ENCODE peak calls at places on chromosomes 16 and 17, in eight cellular contexts. I, V, D, O, Q, K, T and H are unnamed samples.
A peak's percentile ranks its signal among the peaks of the same experiment; 100 is the strongest.

GRCh38 chr17:16930571-16931317 is 41.2 kb downstream of the TNFRSF13B start:
- DNase-seq in I (no peak), V (no peak), D (no peak), O (no peak), Q (no peak), K (no peak), T (no peak), H (no peak)

GRCh38 chr16:28001642-28002041 is 61.9 kb downstream of the GSG1L start:
- DNase-seq in I (no peak), V (no peak), D (no peak), O (no peak), Q (no peak), K (no peak), T (no peak), H (no peak)

GRCh38 chr17:17739388-17740066 is 58.3 kb downstream of the RAI1 start:
- DNase-seq in I (no peak), V (no peak), D (peak; percentile 55), O (no peak), Q (no peak), K (peak; percentile 51), T (no peak), H (peak; percentile 13)

GRCh38 chr16:57955572-57955971 is 15.4 kb downstream of the CNGB1 start:
- DNase-seq in I (no peak), V (no peak), D (no peak), O (no peak), Q (no peak), K (no peak), T (no peak), H (no peak)

GRCh38 chr17:78010759-78011158 is 52.3 kb downstream of the TNRC6C start:
- DNase-seq in I (peak; percentile 8), V (no peak), D (peak; percentile 15), O (no peak), Q (no peak), K (no peak), T (no peak), H (no peak)

GRCh38 chr17:13420294-13421277 is 181.1 kb downstream of the HS3ST3A1 start:
- DNase-seq in I (no peak), V (no peak), D (peak; percentile 91), O (no peak), Q (no peak), K (peak; percentile 85), T (peak; percentile 31), H (no peak)

GRCh38 chr17:1604831-1605528 is 23.7 kb downstream of the SLC43A2 start:
- DNase-seq in I (no peak), V (no peak), D (no peak), O (no peak), Q (no peak), K (no peak), T (no peak), H (no peak)

GRCh38 chr16:87919681-87919994 is 16.7 kb downstream of the CA5A start:
- DNase-seq in I (no peak), V (no peak), D (no peak), O (no peak), Q (no peak), K (no peak), T (no peak), H (no peak)

GRCh38 chr16:64478258-64478906 is 643.5 kb downstream of the CDH11 start:
- DNase-seq in I (no peak), V (peak; percentile 73), D (peak; percentile 91), O (no peak), Q (no peak), K (peak; percentile 71), T (no peak), H (peak; percentile 17)